ENCODE peak calls at places on chromosomes 11 and 22, in seven cellular contexts. P, Y, X, E, R, Q and U are unnamed samples.

GRCh38 chr22:28949788-28950187 is 66.4 kb downstream of the ZNRF3 start:
- DNase-seq in P (no peak), Y (no peak), X (no peak), E (no peak), R (no peak), Q (no peak), U (no peak)

GRCh38 chr11:20087118-20087521 is 73.2 kb downstream of the DBX1 start:
- DNase-seq in P (no peak), Y (no peak), X (no peak), E (no peak), R (no peak), Q (no peak), U (no peak)

GRCh38 chr11:62443390-62444201 is 24.8 kb downstream of the SCGB1A1 start:
- DNase-seq in P (no peak), Y (no peak), X (no peak), E (no peak), R (no peak), Q (no peak), U (no peak)

GRCh38 chr22:48974443-48975251 is 853.0 kb downstream of the BRD1 start:
- DNase-seq in P (no peak), Y (no peak), X (no peak), E (no peak), R (no peak), Q (no peak), U (peak)

GRCh38 chr11:45643585-45643984 is 21.8 kb downstream of the CHST1 start:
- DNase-seq in P (no peak), Y (no peak), X (no peak), E (no peak), R (no peak), Q (no peak), U (no peak)

GRCh38 chr11:109785714-109786113 is 307.5 kb upstream of the ZC3H12C start:
- DNase-seq in P (no peak), Y (no peak), X (no peak), E (no peak), R (no peak), Q (no peak), U (no peak)

GRCh38 chr11:86620796-86621575 is 51.4 kb downstream of the ME3 start:
- DNase-seq in P (no peak), Y (no peak), X (no peak), E (no peak), R (no peak), Q (no peak), U (no peak)

GRCh38 chr11:109423114-109423859 is 1.3 kb downstream of the C11orf87 start:
- DNase-seq in P (no peak), Y (no peak), X (peak), E (no peak), R (peak), Q (peak), U (peak)

GRCh38 chr11:105357764-105358163 is 218.2 kb upstream of the CARD18 start:
- DNase-seq in P (no peak), Y (no peak), X (no peak), E (no peak), R (no peak), Q (no peak), U (no peak)

GRCh38 chr22:49951001-49951677 is 9.4 kb upstream of the PIM3 start:
- DNase-seq in P (peak), Y (peak), X (no peak), E (no peak), R (no peak), Q (no peak), U (peak)

GRCh38 chr11:1384206-1384965 is 5.3 kb upstream of the BRSK2 start:
- DNase-seq in P (no peak), Y (no peak), X (no peak), E (no peak), R (no peak), Q (no peak), U (no peak)

GRCh38 chr11:125210112-125210511 is 45.6 kb downstream of the PKNOX2 start:
- DNase-seq in P (no peak), Y (no peak), X (no peak), E (no peak), R (no peak), Q (no peak), U (peak)

GRCh38 chr22:28547132-28547842 is 132.4 kb downstream of the TTC28 start:
- DNase-seq in P (no peak), Y (no peak), X (no peak), E (no peak), R (no peak), Q (no peak), U (no peak)

GRCh38 chr22:17143826-17144225 is 15.3 kb downstream of the HDHD5 start:
- DNase-seq in P (no peak), Y (no peak), X (no peak), E (no peak), R (no peak), Q (no peak), U (no peak)

GRCh38 chr22:46052801-46053562 is 76.0 kb upstream of the WNT7B start:
- DNase-seq in P (no peak), Y (peak), X (no peak), E (no peak), R (peak), Q (peak), U (no peak)